ENCODE peak calls at places on chromosomes 13 and 19, in four cellular contexts. P, Q, J and C are unnamed samples.

GRCh38 chr19:45852145-45852750 is 10.7 kb downstream of the SYMPK start:
- DNase-seq in P (no peak), Q (no peak), J (no peak), C (no peak)

GRCh38 chr19:54573330-54573872 is at the start of gene LILRA2:
- DNase-seq in P (no peak), Q (no peak), J (no peak), C (no peak)

GRCh38 chr19:54325194-54325621 is 12.2 kb upstream of the LILRA5 start:
- DNase-seq in P (peak), Q (peak), J (peak), C (peak)

GRCh38 chr19:15810335-15810734 is 5.1 kb downstream of the OR10H1 start:
- DNase-seq in P (no peak), Q (peak), J (peak), C (no peak)

GRCh38 chr19:5667751-5668271 is 12.5 kb downstream of the MICOS13 start:
- DNase-seq in P (no peak), Q (no peak), J (no peak), C (no peak)

GRCh38 chr19:42191855-42192254 is 25.6 kb downstream of the DEDD2 start:
- DNase-seq in P (no peak), Q (no peak), J (peak), C (peak)

GRCh38 chr19:7874080-7874856 is at the start of gene PRR36:
- DNase-seq in P (peak), Q (no peak), J (peak), C (no peak)

GRCh38 chr19:6378036-6378435 is 2.3 kb upstream of the PSPN start:
- DNase-seq in P (peak), Q (no peak), J (no peak), C (peak)

GRCh38 chr13:83065136-83065535 is 817.1 kb downstream of the SLITRK1 start:
- DNase-seq in P (no peak), Q (no peak), J (no peak), C (peak)

GRCh38 chr13:40070357-40070756 is 414.9 kb downstream of the COG6 start:
- DNase-seq in P (no peak), Q (no peak), J (no peak), C (no peak)

GRCh38 chr13:39044536-39044935 is 6.3 kb downstream of the NHLRC3 start:
- DNase-seq in P (no peak), Q (no peak), J (no peak), C (no peak)

GRCh38 chr19:55216461-55217198 is 7.3 kb upstream of the PTPRH start:
- DNase-seq in P (peak), Q (peak), J (peak), C (peak)

GRCh38 chr13:52353116-52353718 is 52.8 kb downstream of the THSD1 start:
- DNase-seq in P (no peak), Q (no peak), J (no peak), C (peak)

GRCh38 chr13:40485611-40486517 is 180.6 kb downstream of the FOXO1 start:
- DNase-seq in P (no peak), Q (no peak), J (no peak), C (no peak)

GRCh38 chr13:32645854-32646253 is 59.6 kb downstream of the PDS5B start:
- DNase-seq in P (no peak), Q (no peak), J (no peak), C (no peak)

GRCh38 chr19:3680939-3681338 is 19.3 kb downstream of the PIP5K1C start:
- DNase-seq in P (no peak), Q (no peak), J (no peak), C (no peak)

DNA sequence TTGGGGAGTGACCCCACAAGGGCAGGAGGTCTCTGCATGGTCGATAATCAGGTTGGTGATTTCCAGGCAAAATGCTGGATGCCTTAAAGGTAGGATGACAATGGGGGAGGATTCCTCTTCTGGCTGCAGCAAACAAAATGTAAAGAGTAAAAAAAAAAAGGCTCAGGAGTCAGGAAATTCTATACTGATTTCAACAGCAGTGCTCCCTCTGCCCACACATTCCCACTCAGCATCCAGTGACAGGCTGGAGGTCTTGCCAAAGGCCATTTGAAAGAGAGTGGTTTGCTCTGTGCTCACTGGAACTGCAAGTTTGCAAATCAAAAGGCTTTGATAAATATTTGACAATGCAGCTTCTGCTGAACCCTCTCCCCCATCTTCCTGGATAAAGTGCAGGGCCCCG is 135.4 kb downstream of the TNFRSF19 start:
- DNase-seq in P (no peak), Q (no peak), J (peak), C (peak)
- H2AFZ ChIP-seq in P (no peak), Q (no peak), J (no peak), C (peak)

DNA sequence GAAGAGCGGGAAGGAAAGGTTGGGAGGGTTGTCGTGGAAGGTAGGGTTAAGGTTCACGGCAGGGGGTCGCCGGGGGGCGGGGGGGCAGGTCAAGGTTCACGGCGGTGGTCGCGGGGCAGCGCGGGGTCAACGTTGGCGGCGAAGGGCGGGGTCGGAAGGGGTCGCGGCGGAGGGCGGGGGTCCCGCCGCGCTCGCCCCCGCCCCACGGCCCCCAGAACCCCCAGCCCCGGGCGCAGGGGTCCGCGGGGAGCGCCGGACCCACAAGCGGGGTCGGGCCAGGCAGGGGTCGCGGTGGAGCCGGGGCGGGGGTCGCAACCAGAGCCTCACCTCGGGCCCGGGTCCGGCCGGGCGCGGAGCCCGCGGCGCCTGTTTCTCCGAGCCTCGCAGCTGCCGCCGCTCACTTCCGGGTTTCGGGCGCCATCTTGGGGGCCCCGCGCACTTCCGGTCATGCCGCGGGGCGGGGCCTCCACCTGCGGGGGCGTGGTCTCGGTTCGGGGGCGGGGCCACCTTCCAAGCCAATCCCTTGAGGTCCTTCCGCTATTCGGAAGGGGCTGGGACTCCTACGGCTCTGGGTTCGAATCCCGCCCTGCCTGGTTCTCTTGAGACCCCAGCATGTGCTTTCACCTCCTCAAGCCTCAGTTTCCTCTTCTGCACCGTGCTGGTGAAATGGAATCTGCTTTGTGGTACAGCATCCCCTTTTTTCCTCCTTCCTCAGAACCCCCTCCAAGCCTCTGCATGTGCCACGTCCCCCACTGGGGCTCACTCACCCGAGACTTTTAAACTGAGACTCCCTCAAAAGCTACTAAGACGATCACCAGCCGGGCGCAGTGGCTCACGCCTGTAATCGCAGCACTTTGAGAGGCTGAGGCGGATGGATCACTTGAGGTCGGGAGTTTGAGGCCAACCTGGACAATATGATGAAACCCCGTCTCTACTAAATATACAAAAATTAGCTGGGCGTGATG is at the start of gene SBNO2:
- DNase-seq in P (peak), Q (peak), J (peak), C (peak)
- TF ChIP-seq POLR2A in P (peak), Q (peak), J (peak), C (peak)

GRCh38 chr19:39186391-39186790 is 10.4 kb upstream of the NCCRP1 start:
- DNase-seq in P (no peak), Q (no peak), J (no peak), C (no peak)
- H2AFZ ChIP-seq in P (no peak), Q (no peak), J (no peak), C (no peak)

GRCh38 chr19:13799669-13800068 is 4.4 kb downstream of the ZSWIM4 start:
- DNase-seq in P (no peak), Q (no peak), J (no peak), C (no peak)
- TF ChIP-seq POLR2A in P (no peak), Q (no peak), J (no peak), C (no peak)

GRCh38 chr13:110644892-110645521 is 29.7 kb downstream of the NAXD start:
- DNase-seq in P (peak), Q (no peak), J (no peak), C (peak)
- H2AFZ ChIP-seq in P (no peak), Q (no peak), J (no peak), C (no peak)

DNA sequence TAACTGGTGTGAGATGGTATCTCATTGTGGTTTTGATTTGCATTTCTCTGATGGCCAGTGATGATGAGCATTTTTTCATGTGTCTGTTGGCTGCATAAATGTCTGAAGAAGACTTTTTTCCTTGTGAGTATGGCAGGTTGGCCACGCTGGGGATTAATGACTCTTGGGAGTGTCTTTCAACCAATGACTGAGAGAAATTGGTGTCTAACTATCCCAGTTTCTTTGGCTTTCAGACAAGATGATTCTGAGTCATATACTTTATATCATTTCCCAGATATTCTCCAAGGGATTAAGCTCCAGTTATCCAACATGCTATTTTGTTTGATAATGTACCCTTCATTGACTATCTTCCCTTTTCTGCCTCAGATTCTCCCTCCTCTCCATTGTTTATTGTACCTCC is 35.5 kb upstream of the CSNK1A1L start:
- DNase-seq in P (no peak), Q (no peak), J (no peak), C (no peak)
- TF ChIP-seq POLR2A in P (no peak), Q (no peak), J (no peak), C (no peak)

GRCh38 chr13:66214467-66214866 is 1015.7 kb downstream of the PCDH9 start:
- DNase-seq in P (no peak), Q (no peak), J (no peak), C (no peak)

GRCh38 chr13:66208589-66208988 is 1021.5 kb downstream of the PCDH9 start:
- DNase-seq in P (no peak), Q (no peak), J (no peak), C (no peak)

GRCh38 chr13:66210677-66211076 is 1019.5 kb downstream of the PCDH9 start:
- DNase-seq in P (peak), Q (peak), J (no peak), C (peak)

GRCh38 chr13:66216723-66217122 is 1013.4 kb downstream of the PCDH9 start:
- DNase-seq in P (no peak), Q (no peak), J (no peak), C (no peak)

GRCh38 chr13:66212511-66212910 is 1017.6 kb downstream of the PCDH9 start:
- DNase-seq in P (no peak), Q (no peak), J (no peak), C (no peak)
- H2AFZ ChIP-seq in P (no peak), Q (no peak), J (no peak), C (no peak)

GRCh38 chr19:50357178-50358100 is 8.0 kb downstream of the NAPSA start:
- DNase-seq in P (peak), Q (peak), J (peak), C (peak)
- TF ChIP-seq POLR2A in P (no peak), Q (peak), J (no peak), C (no peak)